ENCODE peak calls at places on chromosomes 7 and 10, in six cellular contexts. G, D, T, Q, C and Z are unnamed samples.

GRCh38 chr10:60376953-60377352 is 12.7 kb downstream of the ANK3 start:
- DNase-seq in Q (no peak), C (no peak), T (no peak), D (no peak), G (no peak), Z (no peak)

GRCh38 chr10:3570855-3571266 is 214.1 kb downstream of the KLF6 start:
- DNase-seq in T (no peak), G (no peak), C (no peak), D (no peak), Q (no peak), Z (no peak)

GRCh38 chr7:92652536-92652935 is 62.3 kb upstream of the FAM133B start:
- DNase-seq in G (no peak), D (no peak), T (no peak), Q (no peak), C (no peak), Z (peak)

GRCh38 chr7:70574970-70575799 is 556.8 kb upstream of the GALNT17 start:
- DNase-seq in D (no peak), T (no peak), C (no peak), Q (no peak), G (peak), Z (peak)

GRCh38 chr7:1028775-1029636 is 15.3 kb upstream of the GPR146 start:
- DNase-seq in D (no peak), Q (peak), G (peak), C (no peak), T (peak), Z (peak)

GRCh38 chr7:6258440-6259182 is 13.8 kb downstream of the CYTH3 start:
- DNase-seq in Q (no peak), D (no peak), G (no peak), C (no peak), T (no peak), Z (no peak)

GRCh38 chr7:113289140-113289740 is 170.9 kb upstream of the SMIM30 start:
- DNase-seq in G (peak), D (no peak), C (no peak), Q (no peak), T (peak), Z (peak)

GRCh38 chr7:156802214-156802613 is 90.8 kb downstream of the LMBR1 start:
- DNase-seq in C (no peak), D (no peak), T (no peak), G (no peak), Q (no peak), Z (no peak)

GRCh38 chr7:2542011-2542923 is 13.1 kb downstream of the BRAT1 start:
- DNase-seq in D (no peak), T (no peak), G (peak), C (no peak), Q (no peak), Z (no peak)

GRCh38 chr7:22201182-22201880 is 155.6 kb downstream of the RAPGEF5 start:
- DNase-seq in C (no peak), G (no peak), D (no peak), Q (no peak), T (no peak), Z (no peak)

GRCh38 chr10:49149881-49150280 is 16.1 kb upstream of the FAM170B start:
- DNase-seq in D (no peak), Q (no peak), T (no peak), C (no peak), G (no peak), Z (no peak)

GRCh38 chr7:40646717-40647116 is 511.9 kb downstream of the SUGCT start:
- DNase-seq in C (no peak), D (no peak), T (no peak), G (no peak), Q (no peak), Z (no peak)

GRCh38 chr10:17665742-17666141 is 21.8 kb downstream of the STAM start:
- DNase-seq in D (no peak), T (no peak), C (no peak), G (no peak), Q (no peak), Z (no peak)

GRCh38 chr10:23196915-23197314 is 4.8 kb downstream of the PTF1A start:
- DNase-seq in D (no peak), G (no peak), Q (no peak), T (no peak), C (no peak), Z (no peak)

GRCh38 chr7:142776206-142776844 is 5.6 kb downstream of the PRSS2 start:
- DNase-seq in Q (no peak), D (no peak), G (no peak), C (no peak), T (no peak), Z (no peak)

GRCh38 chr7:134422646-134423045 is 36.3 kb downstream of the AKR1B1 start:
- DNase-seq in G (no peak), C (no peak), D (no peak), Q (no peak), T (no peak), Z (no peak)

GRCh38 chr10:42921951-42922350 is 139.4 kb downstream of the BMS1 start:
- DNase-seq in T (no peak), Q (no peak), G (no peak), C (no peak), D (no peak), Z (no peak)

GRCh38 chr10:34474060-34474376 is 341.1 kb downstream of the PARD3 start:
- DNase-seq in D (no peak), T (peak), G (no peak), C (no peak), Q (no peak), Z (no peak)

GRCh38 chr10:79243211-79244067 is 103.8 kb upstream of the PPIF start:
- DNase-seq in D (no peak), Q (no peak), T (no peak), G (peak), C (no peak), Z (peak)

GRCh38 chr10:113552723-113553122 is at the start of gene HABP2:
- DNase-seq in T (no peak), G (no peak), Q (no peak), C (no peak), D (no peak), Z (no peak)

DNA sequence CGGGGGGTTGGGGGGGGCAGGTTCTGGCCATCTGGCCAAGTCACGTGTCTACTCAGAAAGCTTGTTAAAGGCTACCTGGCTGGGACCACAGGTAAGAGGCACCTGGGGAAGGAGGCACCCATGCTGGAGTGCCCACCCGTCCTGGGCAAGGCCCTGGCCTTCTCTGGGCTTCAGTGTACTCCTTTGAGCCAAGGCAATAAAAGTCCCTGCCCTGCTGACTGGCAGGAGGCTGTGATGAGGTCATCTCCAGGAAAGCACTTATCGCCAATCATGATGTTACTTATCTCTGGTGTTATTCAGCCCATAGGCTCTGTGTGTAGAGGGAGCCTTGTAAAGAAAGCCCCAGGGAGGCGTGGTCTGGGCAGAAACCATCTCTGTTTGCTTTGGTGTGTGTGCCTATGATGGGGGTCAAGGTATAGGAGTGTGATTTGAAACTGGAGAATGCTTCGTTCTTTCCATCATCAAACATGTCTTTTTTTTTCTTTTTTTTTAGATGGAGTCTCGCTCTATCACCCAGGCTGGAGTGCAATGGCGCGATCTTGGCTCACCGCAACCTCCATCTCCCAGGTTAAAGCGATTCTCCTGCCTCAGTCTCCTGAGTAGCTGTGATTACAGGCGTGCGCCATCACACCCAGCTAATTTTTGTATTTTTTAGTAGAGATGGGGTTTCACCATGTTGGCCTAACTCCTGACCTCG is 2.5 kb upstream of the CLDN4 start:
- DNase-seq in T (peak), C (no peak), D (no peak), Q (peak), G (peak), Z (no peak)
- TF ChIP-seq JUND in T (no peak), C (no peak), D (peak), Q (peak), G (no peak), Z (peak)

GRCh38 chr7:139772837-139773236 is 5.0 kb downstream of the HIPK2 start:
- DNase-seq in T (no peak), D (no peak), Q (no peak), G (no peak), C (no peak), Z (no peak)
- TF ChIP-seq JUND in T (no peak), D (no peak), Q (no peak), G (no peak), C (no peak), Z (no peak)

DNA sequence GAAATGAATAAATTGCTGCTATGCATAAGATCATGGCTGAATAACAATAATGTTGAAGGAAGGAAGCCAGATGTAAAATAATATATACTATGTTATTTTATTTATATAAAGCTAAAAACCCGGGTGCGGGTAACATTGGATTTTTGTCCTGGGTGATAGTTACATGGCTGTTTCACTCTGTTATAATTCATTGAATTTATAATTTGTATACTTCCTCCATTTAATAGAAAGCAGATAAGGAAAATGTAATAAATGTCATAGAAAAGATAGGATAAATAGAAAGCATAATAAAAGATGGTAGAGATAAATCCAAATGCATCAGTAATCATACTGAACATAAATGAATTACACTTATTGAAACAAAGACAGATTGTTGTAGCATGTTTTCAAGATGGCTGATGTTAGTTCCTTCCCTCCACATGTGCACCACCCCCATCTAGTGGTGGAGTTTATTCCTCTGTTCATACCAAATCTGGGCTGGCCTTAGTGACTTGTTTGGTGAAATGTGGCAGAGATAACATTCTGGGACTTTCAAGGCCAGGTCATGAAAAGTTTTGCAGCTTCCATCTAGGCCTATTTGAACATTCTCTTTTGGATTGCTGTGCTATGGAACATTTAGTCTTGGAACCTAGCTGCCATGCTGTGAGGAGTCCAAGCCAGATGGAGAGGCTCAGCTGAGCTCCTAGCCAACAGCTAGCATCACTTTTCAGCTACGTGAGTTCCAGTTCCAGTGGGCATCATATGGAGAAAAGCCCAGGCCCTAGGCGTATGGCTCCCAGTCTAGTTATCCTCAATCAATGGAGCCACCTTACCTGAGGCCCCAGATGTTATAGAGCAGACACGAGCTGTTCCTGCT is 46.9 kb downstream of the AHCYL2 start:
- DNase-seq in D (no peak), G (peak), Q (peak), T (peak), C (peak), Z (no peak)
- TF ChIP-seq JUND in D (no peak), G (no peak), Q (peak), T (no peak), C (no peak), Z (no peak)

GRCh38 chr10:103610921-103611511 is 117.5 kb downstream of the NEURL1 start:
- DNase-seq in Q (no peak), G (peak), C (no peak), T (no peak), D (no peak), Z (no peak)
- TF ChIP-seq JUND in Q (no peak), G (no peak), C (no peak), T (no peak), D (no peak), Z (no peak)

GRCh38 chr10:95363303-95363912 is 72.6 kb upstream of the PDLIM1 start:
- DNase-seq in G (peak), D (no peak), T (peak), C (peak), Q (peak), Z (peak)

GRCh38 chr10:95359466-95359865 is 68.7 kb upstream of the PDLIM1 start:
- DNase-seq in G (no peak), D (no peak), T (no peak), C (no peak), Q (no peak), Z (no peak)

GRCh38 chr10:95356190-95356955 is 65.6 kb upstream of the PDLIM1 start:
- DNase-seq in Q (no peak), G (no peak), C (no peak), T (no peak), D (no peak), Z (no peak)

GRCh38 chr10:95364342-95364741 is 73.5 kb upstream of the PDLIM1 start:
- DNase-seq in G (no peak), T (no peak), C (no peak), D (no peak), Q (no peak), Z (no peak)

DNA sequence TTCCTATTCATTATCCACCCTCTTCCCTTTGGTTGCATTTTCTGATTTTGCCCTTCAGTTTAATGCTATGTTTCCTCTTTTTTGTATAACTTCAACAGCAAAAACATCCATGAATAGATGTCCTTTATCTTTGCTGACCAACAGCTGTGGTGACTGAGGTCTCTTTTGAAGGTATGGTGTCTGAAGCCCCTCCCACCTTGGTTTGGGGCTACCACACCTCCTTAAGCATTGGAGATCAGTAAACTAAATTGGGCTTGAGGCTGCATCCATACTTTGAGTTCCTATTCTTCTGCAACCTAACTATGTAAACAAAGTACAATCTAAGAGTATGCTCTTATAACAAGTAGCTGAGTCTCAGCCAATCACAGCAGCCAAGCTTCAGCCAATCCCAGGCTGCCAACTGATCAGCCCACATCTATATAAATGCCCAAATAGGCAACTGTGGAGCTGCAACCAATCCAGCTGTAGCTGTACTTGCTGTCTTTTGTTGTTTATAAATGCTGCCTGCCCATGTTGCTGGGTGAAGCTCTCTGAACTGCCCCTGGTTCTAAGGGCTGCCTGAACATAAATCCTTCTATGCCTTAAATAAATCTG is 69.4 kb upstream of the PDLIM1 start:
- DNase-seq in G (no peak), Q (peak), T (no peak), C (no peak), D (no peak), Z (no peak)
- TF ChIP-seq JUND in G (no peak), Q (no peak), T (no peak), C (no peak), D (no peak), Z (no peak)